ENCODE peak calls at places on chromosomes 16 and 17, in four cellular contexts. One of them, this sample, is unnamed.

GRCh38 chr16:57530531-57531252 is 5.7 kb downstream of the CCDC102A start:
- DNase-seq in EH: no peak
- DNase-seq in OCI-LY7: no peak
- DNase-seq in NCI-H345: no peak
- DNase-seq in this sample: no peak

GRCh38 chr17:64074704-64075484 is 54.5 kb upstream of the ICAM2 start:
- DNase-seq in OCI-LY7: no peak
- DNase-seq in EH: peak
- DNase-seq in NCI-H345: no peak
- DNase-seq in this sample: peak

GRCh38 chr17:49926886-49927285 is 42.1 kb upstream of the DLX4 start:
- DNase-seq in NCI-H345: no peak
- DNase-seq in EH: no peak
- DNase-seq in OCI-LY7: no peak
- DNase-seq in this sample: peak

GRCh38 chr17:7111784-7112526 is 2.7 kb downstream of the ASGR2 start:
- DNase-seq in EH: no peak
- DNase-seq in OCI-LY7: no peak
- DNase-seq in NCI-H345: no peak
- DNase-seq in this sample: no peak

GRCh38 chr16:66698046-66698445 is 1.5 kb upstream of the CMTM4 start:
- DNase-seq in EH: no peak
- DNase-seq in OCI-LY7: no peak
- DNase-seq in NCI-H345: no peak
- DNase-seq in this sample: no peak

GRCh38 chr16:15403392-15403995 is 7.9 kb downstream of the MPV17L start:
- DNase-seq in OCI-LY7: peak
- DNase-seq in EH: peak
- DNase-seq in NCI-H345: no peak
- DNase-seq in this sample: peak

GRCh38 chr17:61218438-61218837 is 181.2 kb upstream of the TBX2 start:
- DNase-seq in NCI-H345: no peak
- DNase-seq in OCI-LY7: no peak
- DNase-seq in EH: peak
- DNase-seq in this sample: peak

GRCh38 chr16:22300427-22301071 is 3.3 kb downstream of the POLR3E start:
- DNase-seq in NCI-H345: peak
- DNase-seq in OCI-LY7: peak
- DNase-seq in EH: peak
- DNase-seq in this sample: peak

GRCh38 chr17:67689534-67690177 is 28.1 kb upstream of the NOL11 start:
- DNase-seq in NCI-H345: peak
- DNase-seq in EH: peak
- DNase-seq in OCI-LY7: peak
- DNase-seq in this sample: peak

GRCh38 chr16:30121741-30122620 is 1.0 kb downstream of the MAPK3 start:
- DNase-seq in NCI-H345: no peak
- DNase-seq in EH: peak
- DNase-seq in OCI-LY7: no peak
- DNase-seq in this sample: no peak

GRCh38 chr17:58330997-58331814 is 2.6 kb upstream of the TSPOAP1 start:
- DNase-seq in EH: no peak
- DNase-seq in NCI-H345: no peak
- DNase-seq in OCI-LY7: peak
- DNase-seq in this sample: peak

GRCh38 chr16:88468289-88469129 is 15.4 kb downstream of the ZFPM1 start:
- DNase-seq in NCI-H345: no peak
- DNase-seq in OCI-LY7: peak
- DNase-seq in EH: peak
- DNase-seq in this sample: peak

GRCh38 chr17:45302649-45303173 is 14.1 kb downstream of the MAP3K14 start:
- DNase-seq in NCI-H345: no peak
- DNase-seq in EH: peak
- DNase-seq in OCI-LY7: peak
- DNase-seq in this sample: peak

GRCh38 chr16:65774350-65774749 is 592.1 kb upstream of the CDH5 start:
- DNase-seq in NCI-H345: no peak
- DNase-seq in OCI-LY7: no peak
- DNase-seq in EH: no peak
- DNase-seq in this sample: no peak

GRCh38 chr17:49016775-49017463 is 19.7 kb downstream of the IGF2BP1 start:
- DNase-seq in EH: peak
- DNase-seq in OCI-LY7: no peak
- DNase-seq in NCI-H345: peak
- DNase-seq in this sample: peak

GRCh38 chr17:81035389-81036127 is 607 bp downstream of the BAIAP2 start:
- DNase-seq in EH: peak
- DNase-seq in NCI-H345: no peak
- DNase-seq in OCI-LY7: no peak
- DNase-seq in this sample: no peak

GRCh38 chr17:82221341-82221902 is 7.4 kb upstream of the SLC16A3 start:
- DNase-seq in NCI-H345: no peak
- DNase-seq in EH: no peak
- DNase-seq in OCI-LY7: no peak
- DNase-seq in this sample: no peak

GRCh38 chr17:1275962-1276736 is 3.3 kb upstream of the TRARG1 start:
- DNase-seq in OCI-LY7: peak
- DNase-seq in EH: peak
- DNase-seq in NCI-H345: peak
- DNase-seq in this sample: peak